ENCODE peak calls at places on chromosomes 11 and 22, in five cellular contexts. Z is right atrium auricular region, V is progenitor cell of endocrine pancreas, Q is left ventricle myocardium inferior, K is HFFc6. W is an unnamed sample.

GRCh38 chr22:18110194-18110943 is at the start of gene TUBA8:
- DNase-seq in Z (no peak), K (no peak), Q (peak; percentile 65), V (peak; percentile 15), W (no peak)

GRCh38 chr11:8080674-8081590 is at the start of gene TUB:
- DNase-seq in Z (no peak), V (peak; percentile 22), Q (no peak), K (no peak), W (no peak)

GRCh38 chr11:66020212-66020611 is 6.1 kb downstream of the CATSPER1 start:
- DNase-seq in V (no peak), Q (no peak), K (no peak), Z (no peak), W (no peak)

GRCh38 chr22:48781868-48782267 is 1045.8 kb downstream of the BRD1 start:
- DNase-seq in Q (no peak), V (no peak), K (no peak), Z (no peak), W (no peak)

GRCh38 chr11:132186193-132186592 is 815.8 kb downstream of the NTM start:
- DNase-seq in K (no peak), Z (no peak), V (no peak), Q (no peak), W (no peak)

GRCh38 chr11:34180045-34180813 is 74.8 kb downstream of the NAT10 start:
- DNase-seq in Q (no peak), V (no peak), Z (no peak), K (no peak), W (no peak)

GRCh38 chr11:19953342-19953741 is 206.9 kb downstream of the DBX1 start:
- DNase-seq in V (no peak), K (peak; percentile 25), Q (no peak), Z (no peak), W (no peak)

GRCh38 chr11:87173185-87174039 is 135.7 kb downstream of the TMEM135 start:
- DNase-seq in Z (no peak), K (peak; percentile 74), V (no peak), Q (no peak), W (no peak)

GRCh38 chr11:28315440-28315839 is 207.3 kb downstream of the METTL15 start:
- DNase-seq in Z (no peak), K (no peak), Q (no peak), V (no peak), W (no peak)

GRCh38 chr22:41001722-41002122 is 50.5 kb downstream of the RBX1 start:
- DNase-seq in Q (no peak), V (peak; percentile 11), K (peak; percentile 59), Z (no peak), W (no peak)

GRCh38 chr11:93921695-93922468 is 71.5 kb upstream of the VSTM5 start:
- DNase-seq in V (peak; percentile 17), Q (no peak), K (peak; percentile 68), Z (no peak), W (no peak)

GRCh38 chr11:6640036-6640984 is 15.3 kb downstream of the DCHS1 start:
- DNase-seq in K (no peak), Q (no peak), V (no peak), Z (no peak), W (no peak)

GRCh38 chr11:68598816-68599653 is 85.3 kb upstream of the GAL start:
- DNase-seq in K (peak; percentile 30), Q (no peak), V (no peak), Z (no peak), W (no peak)

GRCh38 chr11:73288197-73288872 is 16.2 kb downstream of the P2RY6 start:
- DNase-seq in Q (no peak), Z (no peak), V (no peak), K (no peak), W (no peak)

GRCh38 chr11:117490019-117490679 is 162.5 kb downstream of the CEP164 start:
- DNase-seq in Q (no peak), K (no peak), Z (no peak), V (no peak), W (no peak)

GRCh38 chr22:48856308-48856615 is 971.4 kb downstream of the BRD1 start:
- DNase-seq in Z (no peak), K (no peak), Q (no peak), V (no peak), W (no peak)

GRCh38 chr22:20563464-20563906 is 56.1 kb downstream of the MED15 start:
- DNase-seq in Q (no peak), V (no peak), K (no peak), Z (no peak), W (no peak)

GRCh38 chr22:49462291-49462690 is 365.4 kb downstream of the BRD1 start:
- DNase-seq in V (no peak), K (no peak), Q (no peak), Z (no peak), W (no peak)

GRCh38 chr11:130781906-130782305 is 134.4 kb downstream of the SNX19 start:
- DNase-seq in Q (no peak), K (peak; percentile 79), Z (peak; percentile 73), V (no peak), W (no peak)

GRCh38 chr11:14357843-14358728 is 897 bp downstream of the RRAS2 start:
- DNase-seq in V (peak; percentile 60), K (peak; percentile 45), Z (no peak), Q (peak; percentile 43), W (no peak)
- TF ChIP-seq CTCF in V (no peak), K (no peak), Z (no peak), Q (no peak), W (no peak)

GRCh38 chr11:85869776-85870175 is 14.6 kb downstream of the CCDC83 start:
- DNase-seq in V (no peak), Z (no peak), K (no peak), Q (no peak), W (no peak)
- TF ChIP-seq CTCF in V (no peak), Z (no peak), K (no peak), Q (no peak), W (no peak)

DNA sequence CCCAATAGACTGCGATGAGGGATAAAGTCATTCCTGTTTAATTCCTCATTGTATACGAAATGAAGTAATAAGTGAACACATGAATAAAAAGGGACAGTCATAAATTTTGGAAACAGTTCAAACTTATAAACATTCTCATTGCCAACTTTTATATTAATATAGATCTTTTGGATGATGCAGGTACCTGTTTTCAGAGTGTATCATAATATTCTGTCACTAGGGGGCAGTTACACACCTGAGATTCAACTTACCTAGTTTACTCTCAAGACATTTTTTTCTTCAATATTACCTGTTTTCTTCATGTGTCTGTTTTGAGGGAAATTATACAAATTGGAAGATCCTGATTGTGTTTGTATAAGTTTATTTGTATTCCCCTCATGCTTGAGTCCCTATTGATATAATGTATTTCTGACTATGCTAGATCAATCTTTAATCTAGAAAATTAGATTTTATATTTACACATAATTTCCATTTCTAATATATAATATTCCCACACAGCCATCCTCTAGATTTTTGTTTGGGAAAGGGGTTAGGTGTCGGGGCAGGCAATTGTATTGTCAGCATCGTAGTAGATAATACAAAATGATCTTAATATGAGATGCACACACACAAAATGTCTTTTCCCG is 18.3 kb downstream of the FDX1 start:
- DNase-seq in Q (no peak), K (no peak), Z (no peak), V (no peak), W (no peak)
- TF ChIP-seq CTCF in Q (peak; percentile 45), K (peak; percentile 77), Z (peak; percentile 18), V (peak; percentile 80), W (peak; percentile 3)

GRCh38 chr11:75562048-75562835 is at the start of gene SERPINH1:
- DNase-seq in K (peak; percentile 84), Z (peak; percentile 94), V (peak; percentile 55), Q (peak; percentile 89), W (no peak)

GRCh38 chr11:75565221-75565814 is 3.3 kb downstream of the SERPINH1 start:
- DNase-seq in Q (peak; percentile 69), Z (peak; percentile 77), V (no peak), K (peak; percentile 82), W (no peak)

GRCh38 chr11:75562836-75563484 is 907 bp downstream of the SERPINH1 start:
- DNase-seq in Z (no peak), Q (no peak), V (no peak), K (peak; percentile 55), W (no peak)

GRCh38 chr11:75563501-75563977 is 1.5 kb downstream of the SERPINH1 start:
- DNase-seq in V (no peak), Z (no peak), Q (no peak), K (no peak), W (no peak)

GRCh38 chr11:75563978-75564552 is 2.0 kb downstream of the SERPINH1 start:
- DNase-seq in Q (peak; percentile 64), Z (peak; percentile 84), K (peak; percentile 88), V (peak; percentile 60), W (no peak)
- TF ChIP-seq CTCF in Q (peak; percentile 55), Z (peak; percentile 30), K (peak; percentile 81), V (peak; percentile 58), W (no peak)

DNA sequence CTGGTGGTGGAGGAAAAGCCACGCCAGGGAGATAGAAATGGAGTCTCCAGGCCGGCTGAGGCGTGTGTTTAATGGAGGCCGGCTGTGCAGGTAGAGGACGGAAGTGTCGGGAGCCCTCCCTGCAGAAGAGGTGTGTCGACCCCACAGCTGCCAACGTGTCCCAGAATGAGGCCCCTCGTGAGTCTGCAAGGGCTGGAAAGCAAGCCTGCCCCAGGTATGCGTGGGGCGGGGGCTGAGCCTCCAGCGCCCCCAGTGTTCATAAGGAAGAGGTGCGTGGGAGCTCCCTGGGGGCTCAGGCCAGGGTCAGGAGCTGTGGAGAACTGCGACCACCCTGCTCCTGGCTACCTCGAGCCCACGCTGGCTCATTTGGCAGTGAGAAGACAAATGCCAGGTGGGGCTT is 38.0 kb upstream of the JAM3 start:
- DNase-seq in Z (no peak), K (no peak), Q (no peak), V (no peak), W (no peak)
- TF ChIP-seq CTCF in Z (no peak), K (peak; percentile 58), Q (peak; percentile 23), V (peak; percentile 59), W (no peak)